ENCODE peak calls at places on chromosomes 13 and 19, in eight cellular contexts. L is MM.1S; A is CD8-positive, alpha-beta T cell; X is breast epithelium; Y is cardiac muscle cell; U is psoas muscle; H is PC-3; C is Caco-2. T is an unnamed sample. For H3K27me3, the result is how much of the 10 kb centered on the place peaks cover.

GRCh38 chr13:29081036-29081435 is 260.9 kb downstream of the MTUS2 start:
- DNase-seq in Y (no peak), L (peak), C (no peak), X (no peak), A (peak), U (no peak), H (no peak), T (no peak)

GRCh38 chr19:43634877-43635560 is 4.6 kb downstream of the CADM4 start:
- DNase-seq in C (no peak), X (peak), L (no peak), Y (peak), A (no peak), U (no peak), H (no peak), T (peak)

GRCh38 chr19:13297023-13297422 is 146.8 kb downstream of the IER2 start:
- DNase-seq in Y (no peak), U (no peak), A (no peak), L (no peak), X (no peak), H (no peak), C (no peak), T (no peak)

GRCh38 chr13:23871616-23872220 is 17.5 kb downstream of the MIPEP start:
- DNase-seq in H (peak), Y (peak), L (peak), A (no peak), C (no peak), U (no peak), X (no peak), T (peak)

GRCh38 chr13:94984974-94985373 is 272.6 kb upstream of the SOX21 start:
- DNase-seq in U (no peak), L (no peak), H (no peak), C (no peak), A (no peak), X (no peak), Y (no peak), T (no peak)

GRCh38 chr13:44629465-44630183 is 53.5 kb upstream of the TSC22D1 start:
- DNase-seq in U (no peak), L (no peak), C (no peak), A (no peak), H (peak), X (no peak), Y (no peak), T (no peak)

GRCh38 chr13:83515267-83515666 is 367.0 kb downstream of the SLITRK1 start:
- DNase-seq in L (no peak), Y (no peak), H (peak), C (no peak), X (no peak), U (no peak), A (no peak), T (no peak)

GRCh38 chr19:5083547-5083965 is 114.6 kb downstream of the KDM4B start:
- DNase-seq in U (peak), Y (no peak), A (no peak), L (no peak), X (peak), C (no peak), H (no peak), T (peak)

GRCh38 chr13:94641432-94641941 is 39.8 kb downstream of the GPR180 start:
- DNase-seq in A (no peak), Y (no peak), L (no peak), C (no peak), H (peak), X (no peak), U (no peak), T (no peak)

GRCh38 chr19:1264801-1265610 is 4.1 kb upstream of the CIRBP start:
- DNase-seq in U (peak), A (no peak), C (peak), L (no peak), X (peak), Y (peak), H (peak), T (peak)

GRCh38 chr13:102401755-102402154 is at the start of gene FGF14:
- DNase-seq in X (no peak), A (no peak), C (no peak), L (no peak), Y (no peak), U (no peak), H (no peak), T (peak)

GRCh38 chr13:102401305-102401704 is 543 bp downstream of the FGF14 start:
- DNase-seq in A (no peak), Y (no peak), H (no peak), X (no peak), U (no peak), L (no peak), C (no peak), T (no peak)

GRCh38 chr13:102399791-102400618 is 1.8 kb downstream of the FGF14 start:
- DNase-seq in A (no peak), H (no peak), U (peak), Y (peak), C (no peak), L (peak), X (no peak), T (peak)

GRCh38 chr13:102402292-102402691 is 444 bp upstream of the FGF14 start:
- DNase-seq in L (no peak), X (no peak), A (no peak), Y (peak), U (peak), C (no peak), H (no peak), T (peak)

DNA sequence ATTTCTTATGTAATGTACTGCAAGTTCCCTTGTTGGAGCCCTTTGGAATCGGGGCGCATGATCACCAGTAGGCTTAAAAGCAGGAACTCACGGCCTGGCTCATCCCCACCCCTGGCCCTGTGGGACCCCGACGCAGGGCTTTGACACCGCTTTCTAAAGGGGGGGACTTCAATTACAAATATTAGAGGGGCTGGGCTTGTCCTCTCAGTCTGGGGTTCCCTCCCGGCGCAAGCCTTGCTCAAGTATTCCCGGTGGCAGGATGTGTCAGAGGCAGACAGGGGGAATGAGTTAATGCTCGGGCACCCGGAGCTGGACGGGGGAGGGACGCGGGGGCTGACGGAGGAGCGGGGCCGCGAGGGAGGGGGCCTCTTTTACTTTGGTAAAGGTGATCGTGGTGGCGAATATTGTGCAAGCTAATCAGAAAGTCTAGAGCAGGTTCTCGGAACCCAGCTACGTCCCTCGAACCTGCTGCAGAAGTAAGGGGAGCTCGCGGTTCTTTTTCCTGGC is 1.2 kb downstream of the FGF14 start:
- DNase-seq in C (no peak), X (no peak), L (no peak), U (peak), H (no peak), Y (no peak), A (no peak), T (peak)
- H3K4me3 ChIP-seq in C (no peak), X (peak), L (peak), U (peak), H (no peak), Y (peak), A (peak), T (peak)

DNA sequence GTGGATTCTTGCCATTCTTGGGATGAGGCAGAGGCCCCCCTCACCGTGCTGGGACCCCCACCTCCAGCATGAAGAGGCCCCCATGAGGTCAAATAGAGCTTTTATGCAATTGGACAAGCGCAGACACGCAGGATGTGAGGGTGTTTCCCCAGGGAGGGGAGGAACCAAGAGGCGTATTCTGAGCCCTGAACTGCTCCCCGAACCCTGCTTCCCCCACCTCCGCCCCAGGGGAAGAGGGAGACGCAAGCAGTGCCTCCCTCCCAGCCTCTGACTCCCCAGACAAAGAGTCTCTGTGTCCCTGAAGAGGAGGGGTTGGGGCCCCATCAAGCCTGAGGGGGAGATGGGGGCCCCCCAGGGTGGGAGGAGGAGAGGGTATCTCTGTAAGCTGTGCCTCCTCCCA is 1.3 kb upstream of the RDH8 start:
- DNase-seq in Y (no peak), H (no peak), X (no peak), C (no peak), A (no peak), L (no peak), U (no peak), T (peak)
- H3K27me3 ChIP-seq in Y (half or more), H (half or more), X (half or more), C (under half), A (under half), L (half or more), U (under half), T (under half)

GRCh38 chr13:75675421-75675820 is 39.3 kb downstream of the LMO7 start:
- DNase-seq in H (no peak), A (no peak), X (no peak), Y (no peak), U (no peak), C (no peak), L (no peak), T (no peak)
- H3K4me3 ChIP-seq in H (no peak), A (no peak), X (no peak), Y (no peak), U (peak), C (no peak), L (no peak), T (no peak)

DNA sequence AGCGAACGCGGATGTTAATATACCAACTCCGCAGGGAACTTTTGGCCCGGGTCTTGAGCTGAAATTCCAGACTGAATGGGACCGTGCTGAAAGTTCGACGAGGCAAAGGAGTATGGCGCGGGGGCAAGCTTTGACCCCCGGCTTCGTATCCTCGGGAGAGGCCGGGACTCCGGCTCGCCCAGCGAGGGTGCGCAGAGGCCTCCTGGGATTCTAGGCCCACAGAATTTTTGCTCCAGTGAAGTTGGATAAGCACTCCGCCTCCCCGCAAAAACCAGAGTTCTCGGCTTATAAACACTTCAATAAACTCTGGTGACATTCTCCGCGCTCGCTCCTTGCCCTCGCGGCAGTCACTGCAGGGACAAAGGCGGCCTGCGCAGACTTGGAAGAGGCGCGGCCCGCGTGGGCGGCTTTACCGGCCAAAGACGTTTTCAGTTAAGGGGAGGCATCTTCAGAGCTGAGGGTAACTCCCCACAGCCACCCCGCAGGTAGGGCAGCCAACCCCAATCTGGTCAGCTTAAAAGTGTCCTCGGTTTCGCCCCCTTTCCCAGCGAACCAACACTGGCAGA is 112.6 kb downstream of the KCNRG start:
- DNase-seq in X (no peak), A (no peak), U (no peak), C (no peak), H (no peak), Y (peak), L (no peak), T (peak)
- H3K27me3 ChIP-seq in X (half or more), A (half or more), U (under half), C (under half), H (under half), Y (half or more), L (under half), T (half or more)

T was measured in H7.